ENCODE peak calls at places on chromosome 1, in nine cellular contexts. One of them, this sample, is unnamed.

GRCh38 chr1:205669341-205670142 is 10.8 kb downstream of the SLC45A3 start:
- DNase-seq in CD4-positive, alpha-beta T cell: no peak
- DNase-seq in activated B cell treated with CpG ODN at 0.5 μM for 24 hours: peak
- DNase-seq in WTC11: no peak
- DNase-seq in dorsolateral prefrontal cortex: no peak
- DNase-seq in neural progenitor cell: peak
- DNase-seq in cardiac muscle cell: no peak
- DNase-seq in tibial artery: no peak
- DNase-seq in AG09319: no peak
- DNase-seq in this sample: peak

GRCh38 chr1:65949230-65949626 is 156.5 kb downstream of the PDE4B start:
- DNase-seq in CD4-positive, alpha-beta T cell: no peak
- DNase-seq in activated B cell treated with CpG ODN at 0.5 μM for 24 hours: no peak
- DNase-seq in WTC11: no peak
- DNase-seq in dorsolateral prefrontal cortex: no peak
- DNase-seq in neural progenitor cell: no peak
- DNase-seq in cardiac muscle cell: peak
- DNase-seq in tibial artery: peak
- DNase-seq in AG09319: peak
- DNase-seq in this sample: no peak

GRCh38 chr1:206470692-206471414 is 577 bp downstream of the IKBKE start:
- DNase-seq in CD4-positive, alpha-beta T cell: peak
- DNase-seq in activated B cell treated with CpG ODN at 0.5 μM for 24 hours: peak
- DNase-seq in WTC11: peak
- DNase-seq in dorsolateral prefrontal cortex: no peak
- DNase-seq in neural progenitor cell: peak
- DNase-seq in cardiac muscle cell: peak
- DNase-seq in tibial artery: no peak
- DNase-seq in AG09319: peak
- DNase-seq in this sample: peak

GRCh38 chr1:92404661-92405060 is 82.1 kb downstream of the GFI1 start:
- DNase-seq in CD4-positive, alpha-beta T cell: no peak
- DNase-seq in activated B cell treated with CpG ODN at 0.5 μM for 24 hours: no peak
- DNase-seq in WTC11: no peak
- DNase-seq in dorsolateral prefrontal cortex: no peak
- DNase-seq in neural progenitor cell: no peak
- DNase-seq in cardiac muscle cell: peak
- DNase-seq in tibial artery: no peak
- DNase-seq in AG09319: no peak
- DNase-seq in this sample: no peak

GRCh38 chr1:32714277-32714676 is 11.7 kb upstream of the SYNC start:
- DNase-seq in CD4-positive, alpha-beta T cell: no peak
- DNase-seq in activated B cell treated with CpG ODN at 0.5 μM for 24 hours: no peak
- DNase-seq in WTC11: no peak
- DNase-seq in dorsolateral prefrontal cortex: no peak
- DNase-seq in neural progenitor cell: no peak
- DNase-seq in cardiac muscle cell: no peak
- DNase-seq in tibial artery: no peak
- DNase-seq in AG09319: no peak
- DNase-seq in this sample: no peak

GRCh38 chr1:205543351-205544305 is 39.2 kb downstream of the CDK18 start:
- DNase-seq in CD4-positive, alpha-beta T cell: no peak
- DNase-seq in activated B cell treated with CpG ODN at 0.5 μM for 24 hours: no peak
- DNase-seq in WTC11: peak
- DNase-seq in dorsolateral prefrontal cortex: peak
- DNase-seq in neural progenitor cell: peak
- DNase-seq in cardiac muscle cell: peak
- DNase-seq in tibial artery: peak
- DNase-seq in AG09319: peak
- DNase-seq in this sample: peak

GRCh38 chr1:206885341-206886060 is 11.7 kb upstream of the IL24 start:
- DNase-seq in CD4-positive, alpha-beta T cell: no peak
- DNase-seq in activated B cell treated with CpG ODN at 0.5 μM for 24 hours: no peak
- DNase-seq in WTC11: no peak
- DNase-seq in dorsolateral prefrontal cortex: no peak
- DNase-seq in neural progenitor cell: no peak
- DNase-seq in cardiac muscle cell: peak
- DNase-seq in tibial artery: no peak
- DNase-seq in AG09319: no peak
- DNase-seq in this sample: no peak

GRCh38 chr1:72535470-72535869 is 253.1 kb upstream of the NEGR1 start:
- DNase-seq in CD4-positive, alpha-beta T cell: no peak
- DNase-seq in activated B cell treated with CpG ODN at 0.5 μM for 24 hours: no peak
- DNase-seq in WTC11: no peak
- DNase-seq in dorsolateral prefrontal cortex: no peak
- DNase-seq in neural progenitor cell: no peak
- DNase-seq in cardiac muscle cell: no peak
- DNase-seq in tibial artery: no peak
- DNase-seq in AG09319: no peak
- DNase-seq in this sample: no peak

GRCh38 chr1:12140676-12141532 is 25.9 kb upstream of the TNFRSF1B start:
- DNase-seq in CD4-positive, alpha-beta T cell: no peak
- DNase-seq in activated B cell treated with CpG ODN at 0.5 μM for 24 hours: no peak
- DNase-seq in WTC11: no peak
- DNase-seq in dorsolateral prefrontal cortex: no peak
- DNase-seq in neural progenitor cell: peak
- DNase-seq in cardiac muscle cell: no peak
- DNase-seq in tibial artery: no peak
- DNase-seq in AG09319: no peak
- DNase-seq in this sample: no peak

GRCh38 chr1:43856188-43856587 is 77.4 kb upstream of the ARTN start:
- DNase-seq in CD4-positive, alpha-beta T cell: no peak
- DNase-seq in activated B cell treated with CpG ODN at 0.5 μM for 24 hours: no peak
- DNase-seq in WTC11: no peak
- DNase-seq in dorsolateral prefrontal cortex: no peak
- DNase-seq in neural progenitor cell: no peak
- DNase-seq in cardiac muscle cell: no peak
- DNase-seq in tibial artery: no peak
- DNase-seq in AG09319: no peak
- DNase-seq in this sample: no peak

GRCh38 chr1:181479137-181479745 is 4.1 kb upstream of the CACNA1E start:
- DNase-seq in CD4-positive, alpha-beta T cell: peak
- DNase-seq in activated B cell treated with CpG ODN at 0.5 μM for 24 hours: no peak
- DNase-seq in WTC11: peak
- DNase-seq in dorsolateral prefrontal cortex: no peak
- DNase-seq in neural progenitor cell: peak
- DNase-seq in cardiac muscle cell: peak
- DNase-seq in tibial artery: no peak
- DNase-seq in AG09319: peak
- DNase-seq in this sample: no peak

GRCh38 chr1:60169206-60169605 is 95.6 kb upstream of the C1orf87 start:
- DNase-seq in CD4-positive, alpha-beta T cell: no peak
- DNase-seq in activated B cell treated with CpG ODN at 0.5 μM for 24 hours: no peak
- DNase-seq in WTC11: no peak
- DNase-seq in dorsolateral prefrontal cortex: no peak
- DNase-seq in neural progenitor cell: no peak
- DNase-seq in cardiac muscle cell: no peak
- DNase-seq in tibial artery: no peak
- DNase-seq in AG09319: no peak
- DNase-seq in this sample: no peak

GRCh38 chr1:60173729-60174128 is 100.2 kb upstream of the C1orf87 start:
- DNase-seq in CD4-positive, alpha-beta T cell: no peak
- DNase-seq in activated B cell treated with CpG ODN at 0.5 μM for 24 hours: no peak
- DNase-seq in WTC11: no peak
- DNase-seq in dorsolateral prefrontal cortex: no peak
- DNase-seq in neural progenitor cell: no peak
- DNase-seq in cardiac muscle cell: no peak
- DNase-seq in tibial artery: no peak
- DNase-seq in AG09319: no peak
- DNase-seq in this sample: no peak

GRCh38 chr1:60173006-60173405 is 99.4 kb upstream of the C1orf87 start:
- DNase-seq in CD4-positive, alpha-beta T cell: no peak
- DNase-seq in activated B cell treated with CpG ODN at 0.5 μM for 24 hours: no peak
- DNase-seq in WTC11: no peak
- DNase-seq in dorsolateral prefrontal cortex: no peak
- DNase-seq in neural progenitor cell: no peak
- DNase-seq in cardiac muscle cell: no peak
- DNase-seq in tibial artery: no peak
- DNase-seq in AG09319: no peak
- DNase-seq in this sample: no peak

GRCh38 chr1:60171793-60172192 is 98.2 kb upstream of the C1orf87 start:
- DNase-seq in CD4-positive, alpha-beta T cell: no peak
- DNase-seq in activated B cell treated with CpG ODN at 0.5 μM for 24 hours: no peak
- DNase-seq in WTC11: no peak
- DNase-seq in dorsolateral prefrontal cortex: no peak
- DNase-seq in neural progenitor cell: no peak
- DNase-seq in cardiac muscle cell: peak
- DNase-seq in tibial artery: no peak
- DNase-seq in AG09319: peak
- DNase-seq in this sample: no peak

GRCh38 chr1:60170709-60171108 is 97.1 kb upstream of the C1orf87 start:
- DNase-seq in CD4-positive, alpha-beta T cell: no peak
- DNase-seq in activated B cell treated with CpG ODN at 0.5 μM for 24 hours: no peak
- DNase-seq in WTC11: no peak
- DNase-seq in dorsolateral prefrontal cortex: no peak
- DNase-seq in neural progenitor cell: no peak
- DNase-seq in cardiac muscle cell: no peak
- DNase-seq in tibial artery: no peak
- DNase-seq in AG09319: no peak
- DNase-seq in this sample: no peak
- TF ChIP-seq CTCF in CD4-positive, alpha-beta T cell: no peak
- TF ChIP-seq CTCF in activated B cell treated with CpG ODN at 0.5 μM for 24 hours: no peak
- TF ChIP-seq CTCF in WTC11: no peak
- TF ChIP-seq CTCF in dorsolateral prefrontal cortex: no peak
- TF ChIP-seq CTCF in neural progenitor cell: no peak
- TF ChIP-seq CTCF in cardiac muscle cell: peak
- TF ChIP-seq CTCF in tibial artery: no peak
- TF ChIP-seq CTCF in AG09319: no peak
- TF ChIP-seq CTCF in this sample: no peak

GRCh38 chr1:232610187-232610901 is 19.6 kb downstream of the SIPA1L2 start:
- DNase-seq in CD4-positive, alpha-beta T cell: no peak
- DNase-seq in activated B cell treated with CpG ODN at 0.5 μM for 24 hours: no peak
- DNase-seq in WTC11: no peak
- DNase-seq in dorsolateral prefrontal cortex: no peak
- DNase-seq in neural progenitor cell: no peak
- DNase-seq in cardiac muscle cell: no peak
- DNase-seq in tibial artery: no peak
- DNase-seq in AG09319: no peak
- DNase-seq in this sample: no peak

GRCh38 chr1:232614811-232615210 is 15.1 kb downstream of the SIPA1L2 start:
- DNase-seq in CD4-positive, alpha-beta T cell: no peak
- DNase-seq in activated B cell treated with CpG ODN at 0.5 μM for 24 hours: no peak
- DNase-seq in WTC11: no peak
- DNase-seq in dorsolateral prefrontal cortex: no peak
- DNase-seq in neural progenitor cell: no peak
- DNase-seq in cardiac muscle cell: no peak
- DNase-seq in tibial artery: no peak
- DNase-seq in AG09319: no peak
- DNase-seq in this sample: no peak

GRCh38 chr1:232615401-232615800 is 14.5 kb downstream of the SIPA1L2 start:
- DNase-seq in CD4-positive, alpha-beta T cell: no peak
- DNase-seq in activated B cell treated with CpG ODN at 0.5 μM for 24 hours: no peak
- DNase-seq in WTC11: no peak
- DNase-seq in dorsolateral prefrontal cortex: no peak
- DNase-seq in neural progenitor cell: no peak
- DNase-seq in cardiac muscle cell: no peak
- DNase-seq in tibial artery: no peak
- DNase-seq in AG09319: no peak
- DNase-seq in this sample: no peak

GRCh38 chr1:232613752-232614381 is 16.1 kb downstream of the SIPA1L2 start:
- DNase-seq in CD4-positive, alpha-beta T cell: no peak
- DNase-seq in activated B cell treated with CpG ODN at 0.5 μM for 24 hours: no peak
- DNase-seq in WTC11: no peak
- DNase-seq in dorsolateral prefrontal cortex: no peak
- DNase-seq in neural progenitor cell: no peak
- DNase-seq in cardiac muscle cell: peak
- DNase-seq in tibial artery: no peak
- DNase-seq in AG09319: no peak
- DNase-seq in this sample: no peak

DNA sequence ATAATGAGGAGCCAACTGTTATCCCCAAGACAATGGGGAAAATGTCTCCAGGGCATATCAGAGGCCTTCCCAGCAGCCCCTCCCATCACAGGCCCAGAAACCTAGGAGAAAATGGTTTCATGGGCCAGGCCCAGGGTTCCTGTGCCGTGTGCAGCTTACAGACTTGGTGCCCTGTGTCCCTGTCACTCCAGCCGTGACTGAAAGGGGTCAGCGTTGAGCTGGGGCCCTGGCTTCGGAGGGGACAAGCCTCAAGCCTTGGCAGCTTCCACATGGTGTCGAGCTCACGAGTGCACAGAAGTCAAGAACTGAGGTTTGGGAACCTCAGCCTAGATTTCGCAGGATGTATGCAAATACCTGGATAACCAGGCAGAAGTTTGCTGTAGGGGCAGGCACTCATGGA is 18.1 kb downstream of the SIPA1L2 start:
- DNase-seq in CD4-positive, alpha-beta T cell: no peak
- DNase-seq in activated B cell treated with CpG ODN at 0.5 μM for 24 hours: no peak
- DNase-seq in WTC11: peak
- DNase-seq in dorsolateral prefrontal cortex: no peak
- DNase-seq in neural progenitor cell: no peak
- DNase-seq in cardiac muscle cell: no peak
- DNase-seq in tibial artery: no peak
- DNase-seq in AG09319: no peak
- DNase-seq in this sample: no peak
- TF ChIP-seq CTCF in CD4-positive, alpha-beta T cell: no peak
- TF ChIP-seq CTCF in activated B cell treated with CpG ODN at 0.5 μM for 24 hours: no peak
- TF ChIP-seq CTCF in WTC11: no peak
- TF ChIP-seq CTCF in dorsolateral prefrontal cortex: no peak
- TF ChIP-seq CTCF in neural progenitor cell: peak
- TF ChIP-seq CTCF in cardiac muscle cell: no peak
- TF ChIP-seq CTCF in tibial artery: no peak
- TF ChIP-seq CTCF in AG09319: no peak
- TF ChIP-seq CTCF in this sample: no peak

DNA sequence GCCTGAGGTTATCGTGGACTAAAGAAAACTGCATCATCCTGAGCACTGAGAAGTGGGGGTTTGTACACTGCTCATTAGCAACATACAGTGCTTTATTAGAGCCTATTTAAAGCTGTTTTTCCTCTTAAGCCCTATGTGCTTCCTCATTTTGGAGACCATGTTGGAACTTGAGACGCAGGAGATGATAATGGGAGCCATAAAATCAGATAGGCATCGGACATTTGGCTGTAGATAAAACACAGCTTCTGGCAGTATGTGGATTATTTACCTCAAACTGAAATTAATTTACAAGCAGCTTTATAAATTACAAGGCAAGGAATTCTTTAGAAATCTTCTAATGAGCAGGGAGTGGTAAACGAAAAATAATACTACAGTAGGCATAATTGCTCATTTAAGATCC is 147.7 kb upstream of the IVNS1ABP start:
- DNase-seq in CD4-positive, alpha-beta T cell: no peak
- DNase-seq in activated B cell treated with CpG ODN at 0.5 μM for 24 hours: no peak
- DNase-seq in WTC11: no peak
- DNase-seq in dorsolateral prefrontal cortex: no peak
- DNase-seq in neural progenitor cell: no peak
- DNase-seq in cardiac muscle cell: no peak
- DNase-seq in tibial artery: no peak
- DNase-seq in AG09319: no peak
- DNase-seq in this sample: no peak
- TF ChIP-seq CTCF in CD4-positive, alpha-beta T cell: no peak
- TF ChIP-seq CTCF in activated B cell treated with CpG ODN at 0.5 μM for 24 hours: no peak
- TF ChIP-seq CTCF in WTC11: no peak
- TF ChIP-seq CTCF in dorsolateral prefrontal cortex: no peak
- TF ChIP-seq CTCF in neural progenitor cell: no peak
- TF ChIP-seq CTCF in cardiac muscle cell: no peak
- TF ChIP-seq CTCF in tibial artery: no peak
- TF ChIP-seq CTCF in AG09319: no peak
- TF ChIP-seq CTCF in this sample: no peak

GRCh38 chr1:214476229-214476957 is 75.0 kb downstream of the PTPN14 start:
- DNase-seq in CD4-positive, alpha-beta T cell: no peak
- DNase-seq in activated B cell treated with CpG ODN at 0.5 μM for 24 hours: no peak
- DNase-seq in WTC11: no peak
- DNase-seq in dorsolateral prefrontal cortex: no peak
- DNase-seq in neural progenitor cell: no peak
- DNase-seq in cardiac muscle cell: no peak
- DNase-seq in tibial artery: no peak
- DNase-seq in AG09319: no peak
- DNase-seq in this sample: no peak
- TF ChIP-seq CTCF in CD4-positive, alpha-beta T cell: no peak
- TF ChIP-seq CTCF in activated B cell treated with CpG ODN at 0.5 μM for 24 hours: no peak
- TF ChIP-seq CTCF in WTC11: no peak
- TF ChIP-seq CTCF in dorsolateral prefrontal cortex: no peak
- TF ChIP-seq CTCF in neural progenitor cell: no peak
- TF ChIP-seq CTCF in cardiac muscle cell: no peak
- TF ChIP-seq CTCF in tibial artery: no peak
- TF ChIP-seq CTCF in AG09319: no peak
- TF ChIP-seq CTCF in this sample: no peak

This sample was measured in CD14-positive monocyte.